ENCODE peak calls at places on chromosome 20, in nine cellular contexts. A is GM23338, G is heart right ventricle, V is PC-9, W is mesendoderm, Z is Panc1, C is heart left ventricle, R is ovary, F is H9. N is an unnamed sample. For H3K4me1, the result is how much of the 10 kb centered on the place peaks cover.

GRCh38 chr20:62804632-62805364 is at the start of gene OGFR:
- DNase-seq in A (peak), G (peak), V (no peak), W (peak), Z (no peak), C (peak), R (peak), F (peak), N (peak)

GRCh38 chr20:4130404-4131189 is 115.2 kb upstream of the RNF24 start:
- DNase-seq in A (no peak), G (no peak), V (peak), W (no peak), Z (peak), C (no peak), R (no peak), F (no peak), N (no peak)

GRCh38 chr20:21027569-21027968 is 78.6 kb downstream of the LINC00237 start:
- DNase-seq in A (peak), G (no peak), V (peak), W (peak), Z (no peak), C (no peak), R (no peak), F (peak), N (no peak)

GRCh38 chr20:48026981-48027592 is 241.8 kb upstream of the SULF2 start:
- DNase-seq in A (no peak), G (no peak), V (no peak), W (no peak), Z (no peak), C (no peak), R (peak), F (no peak), N (no peak)

GRCh38 chr20:56592817-56593216 is 36.3 kb upstream of the TFAP2C start:
- DNase-seq in A (no peak), G (no peak), V (no peak), W (peak), Z (no peak), C (no peak), R (no peak), F (no peak), N (peak)

GRCh38 chr20:41513829-41514228 is 104.3 kb downstream of the CHD6 start:
- DNase-seq in A (no peak), G (no peak), V (no peak), W (no peak), Z (no peak), C (no peak), R (no peak), F (no peak), N (no peak)

GRCh38 chr20:49028684-49029083 is 17.4 kb upstream of the CSE1L start:
- DNase-seq in A (peak), G (no peak), V (no peak), W (peak), Z (no peak), C (no peak), R (no peak), F (no peak), N (no peak)

GRCh38 chr20:4519530-4519929 is 202.2 kb upstream of the PRND start:
- DNase-seq in A (peak), G (no peak), V (no peak), W (peak), Z (no peak), C (no peak), R (no peak), F (peak), N (no peak)

GRCh38 chr20:40393161-40393560 is 295.9 kb downstream of the MAFB start:
- DNase-seq in A (peak), G (no peak), V (no peak), W (peak), Z (no peak), C (no peak), R (no peak), F (no peak), N (no peak)

GRCh38 chr20:53578492-53579222 is 15.0 kb downstream of the ZNF217 start:
- DNase-seq in A (peak), G (no peak), V (peak), W (peak), Z (no peak), C (peak), R (peak), F (no peak), N (no peak)

GRCh38 chr20:59020938-59021551 is 1.8 kb downstream of the TUBB1 start:
- DNase-seq in A (no peak), G (no peak), V (peak), W (peak), Z (no peak), C (no peak), R (no peak), F (no peak), N (no peak)

GRCh38 chr20:8946036-8946926 is 122.6 kb upstream of the PLCB4 start:
- DNase-seq in A (no peak), G (no peak), V (no peak), W (no peak), Z (no peak), C (no peak), R (no peak), F (no peak), N (no peak)

GRCh38 chr20:5127204-5127858 is 523 bp downstream of the CDS2 start:
- DNase-seq in A (peak), G (peak), V (peak), W (peak), Z (no peak), C (peak), R (peak), F (peak), N (peak)

GRCh38 chr20:47854687-47855212 is 69.5 kb upstream of the SULF2 start:
- DNase-seq in A (peak), G (no peak), V (peak), W (peak), Z (peak), C (no peak), R (no peak), F (peak), N (no peak)

GRCh38 chr20:57811373-57812020 is 101.7 kb upstream of the PMEPA1 start:
- DNase-seq in A (peak), G (no peak), V (peak), W (no peak), Z (no peak), C (no peak), R (no peak), F (no peak), N (no peak)

GRCh38 chr20:63652192-63652980 is 838 bp downstream of the STMN3 start:
- DNase-seq in A (peak), G (peak), V (no peak), W (peak), Z (no peak), C (no peak), R (peak), F (peak), N (peak)

GRCh38 chr20:47501117-47501482 is 587 bp upstream of the NCOA3 start:
- DNase-seq in A (no peak), G (no peak), V (no peak), W (no peak), Z (no peak), C (no peak), R (no peak), F (no peak), N (no peak)

GRCh38 chr20:20440473-20440872 is 72.6 kb downstream of the INSM1 start:
- DNase-seq in A (no peak), G (no peak), V (no peak), W (no peak), Z (no peak), C (no peak), R (no peak), F (no peak), N (no peak)

GRCh38 chr20:51402201-51402600 is 140.3 kb downstream of the NFATC2 start:
- DNase-seq in A (no peak), G (no peak), V (peak), W (no peak), Z (no peak), C (no peak), R (no peak), F (no peak), N (no peak)

GRCh38 chr20:61736751-61737310 is 328.9 kb downstream of the TAF4 start:
- DNase-seq in A (no peak), G (no peak), V (no peak), W (no peak), Z (no peak), C (no peak), R (no peak), F (no peak), N (peak)

GRCh38 chr20:45934046-45934586 is 367 bp upstream of the PCIF1 start:
- DNase-seq in A (peak), G (peak), V (no peak), W (peak), Z (no peak), C (peak), R (peak), F (peak), N (peak)

GRCh38 chr20:61218886-61219480 is 33.1 kb upstream of the CDH4 start:
- DNase-seq in A (no peak), G (no peak), V (no peak), W (no peak), Z (no peak), C (no peak), R (no peak), F (no peak), N (no peak)

GRCh38 chr20:58942549-58942948 is 38.5 kb upstream of the NELFCD start:
- DNase-seq in A (no peak), G (no peak), V (no peak), W (no peak), Z (no peak), C (no peak), R (no peak), F (no peak), N (no peak)

GRCh38 chr20:57570145-57570850 is 9.4 kb downstream of the PCK1 start:
- DNase-seq in A (no peak), G (no peak), V (no peak), W (no peak), Z (no peak), C (no peak), R (no peak), F (no peak), N (peak)

GRCh38 chr20:21105429-21106170 is 558 bp downstream of the LINC00237 start:
- DNase-seq in A (peak), G (no peak), V (no peak), W (no peak), Z (no peak), C (no peak), R (no peak), F (peak), N (peak)

GRCh38 chr20:8527998-8528397 is 395.9 kb downstream of the PLCB1 start:
- DNase-seq in A (no peak), G (no peak), V (no peak), W (no peak), Z (no peak), C (no peak), R (no peak), F (no peak), N (no peak)

GRCh38 chr20:18524646-18525045 is 16.9 kb downstream of the SEC23B start:
- DNase-seq in A (no peak), G (no peak), V (peak), W (no peak), Z (no peak), C (no peak), R (no peak), F (no peak), N (no peak)

GRCh38 chr20:32285621-32286334 is 8.3 kb downstream of the KIF3B start:
- DNase-seq in A (no peak), G (no peak), V (no peak), W (no peak), Z (no peak), C (peak), R (no peak), F (no peak), N (no peak)

GRCh38 chr20:38825901-38826625 is 20.6 kb downstream of the PPP1R16B start:
- DNase-seq in A (peak), G (no peak), V (peak), W (peak), Z (no peak), C (no peak), R (no peak), F (no peak), N (no peak)

GRCh38 chr20:8853805-8854338 is 215.0 kb upstream of the PLCB4 start:
- DNase-seq in A (peak), G (no peak), V (peak), W (peak), Z (peak), C (peak), R (no peak), F (peak), N (no peak)

GRCh38 chr20:62860924-62861691 is 514 bp downstream of the TCFL5 start:
- DNase-seq in A (peak), G (no peak), V (no peak), W (no peak), Z (no peak), C (no peak), R (no peak), F (peak), N (peak)

GRCh38 chr20:51529758-51530157 is 12.8 kb downstream of the NFATC2 start:
- DNase-seq in A (no peak), G (no peak), V (no peak), W (no peak), Z (no peak), C (no peak), R (no peak), F (no peak), N (no peak)

GRCh38 chr20:8756410-8756809 is 312.5 kb upstream of the PLCB4 start:
- DNase-seq in A (no peak), G (no peak), V (no peak), W (peak), Z (no peak), C (no peak), R (no peak), F (no peak), N (no peak)

GRCh38 chr20:2316847-2317495 is 21.2 kb downstream of the TGM3 start:
- DNase-seq in A (no peak), G (no peak), V (no peak), W (no peak), Z (no peak), C (no peak), R (no peak), F (peak), N (no peak)

GRCh38 chr20:8464368-8464767 is 332.3 kb downstream of the PLCB1 start:
- DNase-seq in A (no peak), G (no peak), V (no peak), W (no peak), Z (no peak), C (no peak), R (no peak), F (no peak), N (no peak)

GRCh38 chr20:12028771-12029170 is 111.1 kb downstream of the BTBD3 start:
- DNase-seq in A (no peak), G (no peak), V (no peak), W (peak), Z (no peak), C (no peak), R (no peak), F (no peak), N (no peak)

GRCh38 chr20:10492065-10492464 is 57.0 kb downstream of the SLX4IP start:
- DNase-seq in A (no peak), G (no peak), V (no peak), W (no peak), Z (no peak), C (no peak), R (no peak), F (no peak), N (no peak)

GRCh38 chr20:21503345-21503744 is 10.5 kb downstream of the NKX2-2 start:
- DNase-seq in A (no peak), G (no peak), V (no peak), W (no peak), Z (no peak), C (no peak), R (no peak), F (no peak), N (no peak)

GRCh38 chr20:25398363-25399037 is 7.9 kb upstream of the ABHD12 start:
- DNase-seq in A (no peak), G (no peak), V (peak), W (no peak), Z (no peak), C (no peak), R (no peak), F (no peak), N (no peak)
- H3K27ac ChIP-seq in A (no peak), G (no peak), V (no peak), W (no peak), Z (peak), C (no peak), R (no peak), F (no peak), N (no peak)

GRCh38 chr20:44601801-44602204 is 19.4 kb downstream of the PKIG start:
- DNase-seq in A (no peak), G (peak), V (no peak), W (no peak), Z (no peak), C (peak), R (peak), F (no peak), N (peak)
- H3K4me1 ChIP-seq in A (under half), G (half or more), V (under half), W (under half), Z (under half), C (half or more), R (under half), F (under half), N (under half)

GRCh38 chr20:22504829-22505377 is 79.5 kb downstream of the FOXA2 start:
- DNase-seq in A (no peak), G (no peak), V (no peak), W (no peak), Z (no peak), C (no peak), R (no peak), F (no peak), N (no peak)

GRCh38 chr20:22506827-22507226 is 77.5 kb downstream of the FOXA2 start:
- DNase-seq in A (no peak), G (no peak), V (no peak), W (no peak), Z (no peak), C (no peak), R (no peak), F (no peak), N (no peak)

GRCh38 chr20:22508426-22508825 is 75.9 kb downstream of the FOXA2 start:
- DNase-seq in A (no peak), G (no peak), V (no peak), W (no peak), Z (no peak), C (no peak), R (no peak), F (no peak), N (no peak)

GRCh38 chr20:22509090-22509938 is 75.1 kb downstream of the FOXA2 start:
- DNase-seq in A (no peak), G (no peak), V (no peak), W (no peak), Z (no peak), C (no peak), R (no peak), F (no peak), N (no peak)

DNA sequence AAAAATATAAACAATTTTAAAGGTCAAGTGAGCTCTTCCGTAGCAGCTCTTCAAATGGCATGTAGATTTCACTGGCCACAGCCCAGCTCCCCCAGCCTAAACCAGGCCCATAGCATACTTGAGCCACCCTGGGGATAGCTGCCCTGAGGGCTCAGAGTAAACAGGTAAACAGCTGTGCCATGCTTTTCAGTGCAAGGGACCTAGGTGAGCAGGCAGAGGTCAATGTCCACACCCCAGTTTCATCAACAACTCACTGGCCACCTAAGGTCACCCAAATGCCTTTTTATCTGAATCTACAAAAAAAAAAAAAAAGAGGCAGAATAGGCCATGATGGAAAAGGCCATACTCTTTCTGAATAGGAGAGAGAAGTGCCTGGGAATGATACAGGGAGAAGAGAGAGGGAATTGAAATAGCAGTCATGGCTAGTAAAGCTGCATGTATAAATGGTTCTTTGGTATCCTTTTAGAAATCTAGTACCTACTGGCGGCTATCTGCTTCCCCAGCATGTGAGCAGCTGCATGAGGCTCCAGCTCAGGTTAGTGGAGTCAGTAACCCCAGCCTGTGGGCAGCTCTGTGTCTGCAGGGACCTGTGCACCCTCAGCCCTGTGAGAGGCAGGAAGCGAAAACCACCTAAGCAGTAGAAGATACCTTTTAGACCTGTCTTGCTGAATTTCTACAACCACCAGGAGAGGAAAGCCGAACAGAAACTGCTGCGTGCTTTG is 77.0 kb downstream of the FOXA2 start:
- DNase-seq in A (no peak), G (no peak), V (no peak), W (no peak), Z (no peak), C (no peak), R (no peak), F (peak), N (no peak)
- H3K27ac ChIP-seq in A (no peak), G (no peak), V (no peak), W (no peak), Z (no peak), C (no peak), R (no peak), F (no peak), N (no peak)

GRCh38 chr20:36830791-36831691 is 44.9 kb upstream of the TLDC2 start:
- DNase-seq in A (peak), G (peak), V (peak), W (no peak), Z (no peak), C (peak), R (peak), F (no peak), N (peak)

GRCh38 chr20:36835025-36835424 is 40.9 kb upstream of the TLDC2 start:
- DNase-seq in A (no peak), G (no peak), V (no peak), W (no peak), Z (no peak), C (no peak), R (no peak), F (no peak), N (no peak)

GRCh38 chr20:36833275-36834020 is 42.5 kb upstream of the TLDC2 start:
- DNase-seq in A (no peak), G (peak), V (no peak), W (no peak), Z (no peak), C (no peak), R (peak), F (no peak), N (no peak)

GRCh38 chr20:36835453-36836198 is 40.3 kb upstream of the TLDC2 start:
- DNase-seq in A (peak), G (peak), V (peak), W (peak), Z (peak), C (peak), R (peak), F (peak), N (peak)

GRCh38 chr20:36832791-36833190 is 43.1 kb upstream of the TLDC2 start:
- DNase-seq in A (no peak), G (no peak), V (no peak), W (no peak), Z (no peak), C (no peak), R (no peak), F (no peak), N (no peak)
- H3K4me1 ChIP-seq in A (under half), G (half or more), V (under half), W (under half), Z (under half), C (half or more), R (under half), F (under half), N (under half)